ENCODE peak calls at places on chromosomes 16 and 17, in ten cellular contexts. E, I, H, V, B, F, K, A, M and T are unnamed samples.

GRCh38 chr16:64416232-64417010 is 705.4 kb downstream of the CDH11 start:
- DNase-seq in A (peak), M (no peak), E (no peak), B (peak), I (peak), V (no peak), H (peak), F (no peak), K (no peak), T (no peak)

GRCh38 chr17:998111-998510 is 1.2 kb downstream of the TIMM22 start:
- DNase-seq in K (no peak), V (no peak), E (no peak), F (no peak), H (no peak), I (no peak), M (no peak), B (no peak), A (no peak), T (no peak)

GRCh38 chr17:49327835-49328784 is 33.9 kb downstream of the ZNF652 start:
- DNase-seq in B (peak), I (no peak), F (no peak), M (no peak), V (no peak), A (no peak), H (peak), K (no peak), E (no peak), T (no peak)

GRCh38 chr17:61783556-61784304 is 79.6 kb downstream of the BRIP1 start:
- DNase-seq in B (no peak), V (no peak), F (no peak), I (no peak), A (no peak), E (no peak), H (no peak), K (no peak), M (no peak), T (no peak)

GRCh38 chr17:2222901-2223616 is 80.5 kb downstream of the SMG6 start:
- DNase-seq in I (peak), E (no peak), B (peak), A (peak), V (no peak), H (peak), M (peak), F (no peak), K (no peak), T (peak)

GRCh38 chr17:15981208-15981607 is 18.3 kb downstream of the ZSWIM7 start:
- DNase-seq in F (peak), A (no peak), V (no peak), I (no peak), B (no peak), H (no peak), K (no peak), M (no peak), E (no peak), T (no peak)

GRCh38 chr16:53803998-53804397 is 100.0 kb downstream of the FTO start:
- DNase-seq in F (no peak), H (no peak), M (no peak), K (no peak), B (no peak), E (no peak), A (no peak), I (no peak), V (no peak), T (no peak)

GRCh38 chr16:68235882-68236803 is at the start of gene ESRP2:
- DNase-seq in B (peak), H (no peak), I (no peak), V (peak), F (peak), E (peak), M (peak), K (peak), A (no peak), T (peak)

GRCh38 chr16:13351651-13352217 is 450.3 kb downstream of the SHISA9 start:
- DNase-seq in M (no peak), H (no peak), A (no peak), F (no peak), E (no peak), V (peak), I (no peak), K (no peak), B (no peak), T (no peak)

GRCh38 chr16:2151188-2152091 is 3.0 kb downstream of the RAB26 start:
- DNase-seq in E (no peak), M (no peak), A (no peak), K (no peak), I (no peak), B (no peak), H (no peak), V (peak), F (no peak), T (no peak)

GRCh38 chr17:66349549-66350245 is 47.3 kb downstream of the PRKCA start:
- DNase-seq in H (no peak), V (no peak), B (peak), I (no peak), E (no peak), F (no peak), K (no peak), A (no peak), M (no peak), T (no peak)

GRCh38 chr17:66351053-66351452 is 48.6 kb downstream of the PRKCA start:
- DNase-seq in I (no peak), A (no peak), H (no peak), E (no peak), M (no peak), B (no peak), F (no peak), K (no peak), V (no peak), T (no peak)

GRCh38 chr17:66347661-66348604 is 45.5 kb downstream of the PRKCA start:
- DNase-seq in B (peak), F (no peak), V (no peak), A (no peak), I (peak), E (no peak), M (no peak), K (no peak), H (peak), T (peak)

GRCh38 chr17:66351701-66352100 is 49.3 kb downstream of the PRKCA start:
- DNase-seq in K (no peak), V (no peak), B (no peak), A (no peak), M (no peak), I (no peak), E (no peak), F (no peak), H (no peak), T (no peak)

DNA sequence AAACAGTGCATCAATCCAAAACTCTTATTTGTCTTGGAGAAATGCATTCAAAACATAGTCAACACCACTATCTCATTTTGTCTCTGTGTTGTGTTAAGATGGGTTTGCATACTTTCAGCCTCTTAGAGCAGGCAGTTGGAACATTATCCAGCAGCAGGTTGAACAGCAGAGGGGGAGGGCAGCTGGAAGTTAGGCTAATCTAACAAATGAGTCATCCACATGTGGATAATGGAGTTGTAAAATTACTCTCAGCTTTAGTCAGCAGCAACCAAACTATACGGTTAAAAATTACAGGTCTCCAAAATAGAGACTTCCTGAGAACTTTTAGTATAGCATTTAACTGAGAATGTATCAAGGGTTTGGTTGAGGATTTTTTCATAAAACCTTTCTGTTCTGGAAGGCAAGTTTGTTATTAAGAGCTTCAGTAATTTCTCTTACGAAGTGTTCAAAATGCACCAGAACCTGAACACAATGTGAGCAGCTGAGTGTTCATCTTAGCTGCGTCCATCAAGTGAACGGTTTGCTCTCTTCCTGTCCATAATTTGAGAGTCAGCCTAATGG is 46.3 kb downstream of the PRKCA start:
- DNase-seq in B (peak), A (peak), K (peak), I (peak), M (no peak), H (peak), V (no peak), E (peak), F (peak), T (peak)
- H2AFZ ChIP-seq in B (no peak), A (no peak), K (no peak), I (no peak), M (no peak), H (no peak), V (no peak), E (no peak), F (no peak), T (no peak)

GRCh38 chr17:58403312-58403711 is 14.0 kb downstream of the RNF43 start:
- DNase-seq in H (no peak), F (no peak), V (peak), K (no peak), B (no peak), E (no peak), M (peak), A (no peak), I (no peak), T (no peak)
- H2AFZ ChIP-seq in H (no peak), F (no peak), V (no peak), K (no peak), B (no peak), E (no peak), M (peak), A (no peak), I (no peak), T (no peak)

GRCh38 chr16:8674413-8675022 is at the start of gene ABAT:
- DNase-seq in H (peak), A (peak), K (peak), E (peak), V (peak), B (peak), M (peak), F (peak), I (peak), T (peak)

GRCh38 chr16:8676737-8677375 is 2.4 kb downstream of the ABAT start:
- DNase-seq in M (no peak), K (no peak), F (peak), E (no peak), H (no peak), B (peak), V (no peak), A (no peak), I (no peak), T (no peak)

GRCh38 chr16:8673611-8674412 is 605 bp upstream of the ABAT start:
- DNase-seq in K (no peak), A (no peak), I (no peak), E (no peak), B (no peak), H (no peak), V (no peak), F (no peak), M (peak), T (no peak)

GRCh38 chr16:8676160-8676547 is 1.7 kb downstream of the ABAT start:
- DNase-seq in B (no peak), I (no peak), H (no peak), A (no peak), V (no peak), M (no peak), E (no peak), K (no peak), F (no peak), T (no peak)

GRCh38 chr16:8675183-8676159 is 1.1 kb downstream of the ABAT start:
- DNase-seq in B (peak), K (no peak), I (no peak), A (no peak), E (peak), M (no peak), V (no peak), F (no peak), H (no peak), T (peak)
- H2AFZ ChIP-seq in B (peak), K (no peak), I (no peak), A (no peak), E (no peak), M (no peak), V (no peak), F (no peak), H (no peak), T (no peak)

DNA sequence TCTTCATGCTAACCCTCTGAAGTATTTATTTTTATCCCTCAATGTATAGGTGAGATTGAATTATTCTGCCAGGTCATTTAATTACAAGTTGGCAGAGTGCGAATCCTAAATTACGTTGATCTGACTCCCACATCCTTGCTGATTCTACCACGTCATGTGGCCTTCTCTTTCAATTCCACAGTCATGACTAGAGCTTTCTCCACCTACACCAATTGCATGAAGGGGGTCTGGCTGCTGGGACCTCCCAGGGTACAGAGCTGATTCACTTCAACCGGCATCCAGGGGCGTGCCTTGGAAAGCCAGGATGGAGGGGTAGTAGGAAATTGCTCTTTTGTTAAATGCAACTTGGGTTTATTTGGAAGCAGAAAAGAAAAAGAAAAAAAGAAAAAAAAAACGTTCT is 41.1 kb upstream of the CDH13 start:
- DNase-seq in E (no peak), I (no peak), K (no peak), M (no peak), B (peak), F (no peak), V (no peak), A (no peak), H (peak), T (no peak)
- H2AFZ ChIP-seq in E (no peak), I (no peak), K (no peak), M (no peak), B (no peak), F (no peak), V (no peak), A (no peak), H (peak), T (no peak)

GRCh38 chr16:50300942-50301625 is 34.7 kb downstream of the ADCY7 start:
- DNase-seq in K (no peak), B (peak), F (no peak), H (peak), M (no peak), V (no peak), E (peak), I (peak), A (no peak), T (no peak)
- H2AFZ ChIP-seq in K (no peak), B (peak), F (no peak), H (peak), M (no peak), V (no peak), E (no peak), I (no peak), A (no peak), T (no peak)

GRCh38 chr16:86338403-86339115 is 171.8 kb upstream of the FOXF1 start:
- DNase-seq in I (no peak), B (peak), V (no peak), A (no peak), H (no peak), M (no peak), F (no peak), E (no peak), K (no peak), T (no peak)
- H2AFZ ChIP-seq in I (no peak), B (no peak), V (no peak), A (no peak), H (peak), M (no peak), F (no peak), E (no peak), K (no peak), T (no peak)

GRCh38 chr16:14405611-14406537 is 224.2 kb downstream of the PARN start:
- DNase-seq in I (no peak), V (peak), K (no peak), H (no peak), B (peak), A (no peak), M (peak), E (peak), F (no peak), T (peak)
- H2AFZ ChIP-seq in I (no peak), V (no peak), K (peak), H (no peak), B (no peak), A (no peak), M (peak), E (no peak), F (no peak), T (no peak)